ENCODE peak calls at places on chromosomes 7 and 10, in eight cellular contexts. S is fibroblast of lung, N is choroid plexus epithelial cell, T is thoracic aorta, I is AG04449, R is OCI-LY7, Z is heart right ventricle, H is astrocyte of the spinal cord. G is an unnamed sample.

GRCh38 chr10:121340176-121340850 is 257.9 kb downstream of the FGFR2 start:
- DNase-seq in S (no peak), N (no peak), T (no peak), I (no peak), R (no peak), Z (no peak), H (no peak), G (no peak)

GRCh38 chr10:72763201-72763600 is 71.3 kb downstream of the MCU start:
- DNase-seq in S (no peak), N (no peak), T (no peak), I (no peak), R (no peak), Z (no peak), H (no peak), G (no peak)

GRCh38 chr10:84845628-84846261 is 517.4 kb downstream of the CCSER2 start:
- DNase-seq in S (no peak), N (no peak), T (no peak), I (no peak), R (peak), Z (no peak), H (no peak), G (no peak)

GRCh38 chr7:985915-986741 is 3.1 kb downstream of the CYP2W1 start:
- DNase-seq in S (peak), N (peak), T (no peak), I (no peak), R (no peak), Z (no peak), H (no peak), G (peak)

GRCh38 chr10:108789911-108790310 is 1133.4 kb downstream of the XPNPEP1 start:
- DNase-seq in S (peak), N (peak), T (no peak), I (no peak), R (no peak), Z (no peak), H (peak), G (peak)

GRCh38 chr10:104353325-104354048 is at the start of gene CFAP58:
- DNase-seq in S (peak), N (peak), T (peak), I (no peak), R (peak), Z (peak), H (peak), G (peak)

GRCh38 chr10:86333813-86334514 is 32.6 kb downstream of the GRID1 start:
- DNase-seq in S (no peak), N (no peak), T (no peak), I (no peak), R (no peak), Z (no peak), H (no peak), G (no peak)

GRCh38 chr10:103767756-103768155 is 87.6 kb downstream of the SH3PXD2A start:
- DNase-seq in S (no peak), N (no peak), T (no peak), I (no peak), R (no peak), Z (no peak), H (no peak), G (no peak)

GRCh38 chr7:92763636-92764423 is 72.5 kb downstream of the CDK6 start:
- DNase-seq in S (peak), N (peak), T (no peak), I (no peak), R (no peak), Z (no peak), H (peak), G (peak)

GRCh38 chr10:71253981-71254818 is 41.8 kb downstream of the UNC5B start:
- DNase-seq in S (no peak), N (no peak), T (no peak), I (no peak), R (no peak), Z (no peak), H (no peak), G (no peak)

GRCh38 chr10:103843854-103844567 is 11.4 kb downstream of the SH3PXD2A start:
- DNase-seq in S (peak), N (no peak), T (no peak), I (no peak), R (no peak), Z (peak), H (no peak), G (peak)

GRCh38 chr10:72875250-72876055 is 18.1 kb upstream of the OIT3 start:
- DNase-seq in S (peak), N (peak), T (no peak), I (no peak), R (peak), Z (no peak), H (peak), G (peak)

GRCh38 chr7:12256025-12256570 is 45.0 kb downstream of the TMEM106B start:
- DNase-seq in S (peak), N (peak), T (no peak), I (no peak), R (no peak), Z (no peak), H (peak), G (peak)

GRCh38 chr10:123878666-123879311 is 12.8 kb downstream of the CPXM2 start:
- DNase-seq in S (no peak), N (no peak), T (no peak), I (no peak), R (no peak), Z (no peak), H (no peak), G (no peak)

GRCh38 chr10:102770792-102771191 is 27.0 kb downstream of the WBP1L start:
- DNase-seq in S (no peak), N (peak), T (no peak), I (no peak), R (no peak), Z (no peak), H (no peak), G (no peak)

GRCh38 chr10:75284097-75284485 is 48.3 kb upstream of the COMTD1 start:
- DNase-seq in S (no peak), N (no peak), T (no peak), I (no peak), R (no peak), Z (no peak), H (no peak), G (no peak)

GRCh38 chr7:134757938-134758337 is 21.5 kb upstream of the CALD1 start:
- DNase-seq in S (peak), N (peak), T (no peak), I (no peak), R (no peak), Z (no peak), H (no peak), G (peak)

GRCh38 chr10:63603709-63604445 is 82.7 kb downstream of the REEP3 start:
- DNase-seq in S (peak), N (peak), T (no peak), I (no peak), R (no peak), Z (no peak), H (peak), G (peak)

GRCh38 chr7:867406-868188 is 8.8 kb upstream of the GET4 start:
- DNase-seq in S (peak), N (peak), T (peak), I (no peak), R (no peak), Z (peak), H (peak), G (peak)

GRCh38 chr10:116737582-116738358 is 4.6 kb downstream of the HSPA12A start:
- DNase-seq in S (no peak), N (peak), T (no peak), I (no peak), R (no peak), Z (no peak), H (no peak), G (no peak)

DNA sequence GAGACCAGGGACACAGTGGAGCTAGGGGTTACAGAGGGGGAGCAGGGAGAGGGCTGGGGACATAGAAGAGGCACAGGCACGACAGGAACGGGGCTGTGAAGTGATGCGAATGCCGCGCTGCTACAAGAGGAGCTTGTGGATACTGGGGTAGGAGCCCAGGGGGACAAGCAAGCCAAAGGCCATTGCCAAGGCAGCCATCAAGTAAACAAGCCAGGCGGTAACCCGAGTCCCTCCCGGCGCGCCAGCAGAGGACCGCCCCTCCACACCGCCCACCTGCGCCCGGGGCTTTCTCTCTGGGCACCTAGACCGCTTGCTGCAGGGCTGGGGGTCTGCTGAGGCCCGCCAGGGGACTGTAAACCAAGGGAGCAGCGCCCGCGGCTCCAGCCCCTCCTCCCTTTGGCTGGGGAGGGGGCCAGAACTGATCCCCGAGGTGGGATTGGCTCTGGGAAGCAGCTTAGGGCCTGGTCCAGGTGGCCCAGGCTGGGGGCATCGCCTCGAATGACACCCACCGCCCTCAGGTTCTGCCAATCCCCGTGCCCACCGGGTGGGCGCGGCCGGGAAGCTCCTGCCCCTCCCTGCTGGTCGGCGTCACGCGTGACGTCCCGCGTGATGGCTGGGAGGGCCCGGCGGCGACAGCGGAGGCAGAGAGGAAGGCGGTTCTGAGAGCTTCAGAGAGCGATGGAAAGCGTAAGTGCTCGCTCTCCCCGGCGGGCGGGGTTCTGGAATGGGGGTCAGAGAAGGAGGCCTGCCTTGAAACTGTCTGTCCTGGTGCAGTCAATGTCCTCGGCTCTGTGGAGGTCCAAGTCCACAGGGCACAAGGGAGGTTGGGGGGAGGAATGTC is 982 bp downstream of the SFXN3 start:
- DNase-seq in S (peak), N (peak), T (peak), I (no peak), R (no peak), Z (peak), H (peak), G (peak)
- TF ChIP-seq CTCF in S (no peak), N (no peak), T (no peak), I (no peak), R (no peak), Z (no peak), H (no peak), G (no peak)

DNA sequence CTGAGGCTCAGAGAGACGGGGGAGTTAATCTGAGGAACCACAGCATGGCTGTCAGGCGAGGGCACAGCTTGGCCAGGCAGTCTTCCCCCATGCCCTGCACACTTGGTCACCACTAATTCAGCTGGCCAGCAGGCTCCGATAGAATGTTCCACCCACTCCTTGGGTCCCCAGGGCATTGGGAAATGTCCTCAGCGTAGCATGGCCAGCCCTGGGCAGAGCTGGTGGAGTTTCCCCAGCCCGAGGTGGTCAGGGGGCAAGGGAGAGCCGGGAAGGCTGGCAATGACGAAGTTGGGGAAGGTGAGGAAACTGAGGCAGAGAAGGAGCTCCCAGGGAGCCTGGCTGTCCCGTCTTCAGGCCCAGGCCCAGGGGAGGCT is 12.1 kb upstream of the GRIFIN start:
- DNase-seq in S (no peak), N (no peak), T (peak), I (no peak), R (no peak), Z (no peak), H (no peak), G (peak)
- H3K4me3 ChIP-seq in S (no peak), N (no peak), T (peak), I (no peak), R (no peak), Z (no peak), H (no peak), G (no peak)

GRCh38 chr10:128859738-128860386 is 607.2 kb upstream of the MGMT start:
- DNase-seq in S (peak), N (peak), T (no peak), I (no peak), R (peak), Z (no peak), H (no peak), G (no peak)
- TF ChIP-seq CTCF in S (peak), N (peak), T (peak), I (no peak), R (peak), Z (peak), H (peak), G (no peak)

DNA sequence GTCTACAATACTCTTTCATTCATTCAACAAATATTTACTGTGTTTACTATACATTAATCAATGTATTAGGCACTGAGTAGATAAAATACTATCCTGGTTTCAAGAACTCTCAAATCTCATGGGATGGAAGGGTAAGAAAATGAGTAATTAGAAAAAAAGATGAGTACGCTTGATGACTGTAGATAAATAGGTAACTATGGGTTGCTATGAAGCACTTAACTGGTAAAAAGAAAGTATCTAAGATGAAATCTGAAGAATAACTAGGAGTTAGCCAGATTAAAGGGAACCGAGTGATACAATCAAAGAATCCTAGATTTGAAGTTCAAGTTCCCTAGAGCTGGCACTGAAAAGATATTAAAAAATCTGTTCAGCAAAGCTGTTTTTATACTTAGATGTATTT is 62.1 kb downstream of the IQUB start:
- DNase-seq in S (no peak), N (no peak), T (no peak), I (no peak), R (no peak), Z (no peak), H (no peak), G (no peak)
- H3K4me3 ChIP-seq in S (no peak), N (no peak), T (no peak), I (no peak), R (no peak), Z (no peak), H (no peak), G (no peak)

GRCh38 chr7:38171558-38172403 is 6.3 kb upstream of the STARD3NL start:
- DNase-seq in S (no peak), N (no peak), T (no peak), I (no peak), R (no peak), Z (no peak), H (no peak), G (no peak)
- TF ChIP-seq CTCF in S (no peak), N (no peak), T (no peak), I (no peak), R (no peak), Z (no peak), H (no peak), G (no peak)

G was measured in fibroblast of the aortic adventitia.